ENCODE peak calls at places on chromosomes 7 and 10, in six cellular contexts. A, L, H, C, X and Q are unnamed samples.

GRCh38 chr7:1632916-1633785 is 36.9 kb upstream of the ELFN1 start:
- DNase-seq in C (peak; percentile 64), A (no peak), H (no peak), X (no peak), L (no peak), Q (no peak)

GRCh38 chr7:81449105-81449504 is 320.7 kb downstream of the HGF start:
- DNase-seq in X (no peak), C (no peak), L (no peak), H (no peak), A (no peak), Q (no peak)

GRCh38 chr7:134059921-134060320 is 67.2 kb upstream of the LRGUK start:
- DNase-seq in H (no peak), X (no peak), A (no peak), C (no peak), L (no peak), Q (no peak)

GRCh38 chr10:32049113-32049512 is 7.1 kb downstream of the KIF5B start:
- DNase-seq in A (no peak), H (peak; percentile 67), C (no peak), X (no peak), L (no peak), Q (no peak)

GRCh38 chr10:83083866-83084265 is 1055.4 kb upstream of the GHITM start:
- DNase-seq in C (no peak), L (no peak), X (no peak), H (no peak), A (no peak), Q (no peak)

GRCh38 chr10:30565449-30565848 is 64.1 kb downstream of the LYZL2 start:
- DNase-seq in H (no peak), C (no peak), A (no peak), L (no peak), X (no peak), Q (no peak)

GRCh38 chr7:135976312-135977019 is 693 bp downstream of the MTPN start:
- DNase-seq in C (no peak), H (peak; percentile 1), A (no peak), X (peak; percentile 27), L (peak; percentile 42), Q (no peak)

GRCh38 chr10:69180525-69181204 is 631 bp downstream of the SUPV3L1 start:
- DNase-seq in X (peak; percentile 24), A (peak; percentile 43), H (peak; percentile 32), C (no peak), L (no peak), Q (no peak)

GRCh38 chr10:98262571-98262970 is 5.4 kb downstream of the LOXL4 start:
- DNase-seq in A (no peak), H (peak; percentile 36), L (peak; percentile 2), X (no peak), C (no peak), Q (no peak)

GRCh38 chr7:3710531-3710930 is 409.5 kb downstream of the SDK1 start:
- DNase-seq in X (no peak), A (no peak), C (no peak), H (no peak), L (no peak), Q (no peak)

GRCh38 chr10:52755297-52756062 is 17.1 kb downstream of the MBL2 start:
- DNase-seq in A (no peak), X (no peak), H (peak; percentile 70), C (no peak), L (no peak), Q (no peak)